ENCODE peak calls at places on chromosomes 3 and 15, in five cellular contexts. One of them, this sample, is unnamed.

GRCh38 chr3:141407043-141407442 is 38.7 kb downstream of the ZBTB38 start:
- DNase-seq in sigmoid colon: peak; percentile 93
- DNase-seq in thyroid gland: peak; percentile 32
- DNase-seq in ovary: peak; percentile 73
- DNase-seq in Peyer's patch: no peak
- DNase-seq in this sample: no peak

GRCh38 chr3:63051920-63052319 is 176.7 kb upstream of the CADPS start:
- DNase-seq in sigmoid colon: no peak
- DNase-seq in thyroid gland: no peak
- DNase-seq in ovary: no peak
- DNase-seq in Peyer's patch: no peak
- DNase-seq in this sample: no peak

GRCh38 chr3:58085616-58086015 is 77.4 kb downstream of the FLNB start:
- DNase-seq in sigmoid colon: peak; percentile 34
- DNase-seq in thyroid gland: peak; percentile 45
- DNase-seq in ovary: no peak
- DNase-seq in Peyer's patch: no peak
- DNase-seq in this sample: no peak

GRCh38 chr3:87706176-87706575 is 352.6 kb downstream of the CGGBP1 start:
- DNase-seq in sigmoid colon: no peak
- DNase-seq in thyroid gland: no peak
- DNase-seq in ovary: no peak
- DNase-seq in Peyer's patch: no peak
- DNase-seq in this sample: no peak

GRCh38 chr3:51622868-51623267 is 48.2 kb upstream of the TEX264 start:
- DNase-seq in sigmoid colon: no peak
- DNase-seq in thyroid gland: no peak
- DNase-seq in ovary: no peak
- DNase-seq in Peyer's patch: no peak
- DNase-seq in this sample: no peak

GRCh38 chr3:119643528-119643927 is 16.9 kb downstream of the POPDC2 start:
- DNase-seq in sigmoid colon: no peak
- DNase-seq in thyroid gland: no peak
- DNase-seq in ovary: no peak
- DNase-seq in Peyer's patch: no peak
- DNase-seq in this sample: no peak

GRCh38 chr3:117618462-117618861 is 908.9 kb downstream of the TUSC7 start:
- DNase-seq in sigmoid colon: no peak
- DNase-seq in thyroid gland: peak; percentile 14
- DNase-seq in ovary: no peak
- DNase-seq in Peyer's patch: no peak
- DNase-seq in this sample: no peak

GRCh38 chr15:70466895-70467529 is 296.3 kb downstream of the UACA start:
- DNase-seq in sigmoid colon: peak; percentile 75
- DNase-seq in thyroid gland: peak; percentile 60
- DNase-seq in ovary: peak; percentile 54
- DNase-seq in Peyer's patch: peak; percentile 63
- DNase-seq in this sample: no peak

GRCh38 chr3:12934431-12934830 is 93.1 kb upstream of the RPL32 start:
- DNase-seq in sigmoid colon: peak; percentile 89
- DNase-seq in thyroid gland: peak; percentile 72
- DNase-seq in ovary: peak; percentile 75
- DNase-seq in Peyer's patch: no peak
- DNase-seq in this sample: no peak

GRCh38 chr15:69974321-69974720 is 123.4 kb downstream of the TLE3 start:
- DNase-seq in sigmoid colon: no peak
- DNase-seq in thyroid gland: no peak
- DNase-seq in ovary: no peak
- DNase-seq in Peyer's patch: no peak
- DNase-seq in this sample: no peak

GRCh38 chr15:73362900-73363299 is 5.9 kb downstream of the HCN4 start:
- DNase-seq in sigmoid colon: no peak
- DNase-seq in thyroid gland: no peak
- DNase-seq in ovary: no peak
- DNase-seq in Peyer's patch: no peak
- DNase-seq in this sample: no peak

GRCh38 chr3:123799544-123800351 is 84.4 kb downstream of the MYLK start:
- DNase-seq in sigmoid colon: no peak
- DNase-seq in thyroid gland: peak; percentile 2
- DNase-seq in ovary: no peak
- DNase-seq in Peyer's patch: no peak
- DNase-seq in this sample: no peak

GRCh38 chr15:75725021-75725718 is 12.5 kb upstream of the CSPG4 start:
- DNase-seq in sigmoid colon: peak; percentile 62
- DNase-seq in thyroid gland: no peak
- DNase-seq in ovary: no peak
- DNase-seq in Peyer's patch: no peak
- DNase-seq in this sample: no peak

GRCh38 chr3:37701729-37702128 is 160.0 kb upstream of the CTDSPL start:
- DNase-seq in sigmoid colon: no peak
- DNase-seq in thyroid gland: no peak
- DNase-seq in ovary: no peak
- DNase-seq in Peyer's patch: no peak
- DNase-seq in this sample: no peak

GRCh38 chr15:31268108-31268501 is 58.5 kb upstream of the KLF13 start:
- DNase-seq in sigmoid colon: peak; percentile 57
- DNase-seq in thyroid gland: peak; percentile 76
- DNase-seq in ovary: peak; percentile 3
- DNase-seq in Peyer's patch: no peak
- DNase-seq in this sample: peak; percentile 55
- H3K4me1 ChIP-seq in sigmoid colon: no peaks in the 10 kb centered on the region
- H3K4me1 ChIP-seq in thyroid gland: peaks cover 38% of the 10 kb centered on the region
- H3K4me1 ChIP-seq in ovary: no peaks in the 10 kb centered on the region
- H3K4me1 ChIP-seq in Peyer's patch: peaks cover 43% of the 10 kb centered on the region
- H3K4me1 ChIP-seq in this sample: peaks cover 30% of the 10 kb centered on the region

GRCh38 chr15:88463870-88464532 is 3.2 kb downstream of the MRPL46 start:
- DNase-seq in sigmoid colon: no peak
- DNase-seq in thyroid gland: no peak
- DNase-seq in ovary: no peak
- DNase-seq in Peyer's patch: no peak
- DNase-seq in this sample: no peak

GRCh38 chr15:88465633-88466219 is 1.5 kb downstream of the MRPL46 start:
- DNase-seq in sigmoid colon: no peak
- DNase-seq in thyroid gland: no peak
- DNase-seq in ovary: no peak
- DNase-seq in Peyer's patch: no peak
- DNase-seq in this sample: peak; percentile 25

GRCh38 chr15:88469321-88469720 is 1.8 kb downstream of the MRPS11 start:
- DNase-seq in sigmoid colon: no peak
- DNase-seq in thyroid gland: no peak
- DNase-seq in ovary: no peak
- DNase-seq in Peyer's patch: no peak
- DNase-seq in this sample: no peak

GRCh38 chr15:88467935-88468528 is 524 bp downstream of the MRPS11 start:
- DNase-seq in sigmoid colon: no peak
- DNase-seq in thyroid gland: no peak
- DNase-seq in ovary: no peak
- DNase-seq in Peyer's patch: no peak
- DNase-seq in this sample: peak; percentile 86

DNA sequence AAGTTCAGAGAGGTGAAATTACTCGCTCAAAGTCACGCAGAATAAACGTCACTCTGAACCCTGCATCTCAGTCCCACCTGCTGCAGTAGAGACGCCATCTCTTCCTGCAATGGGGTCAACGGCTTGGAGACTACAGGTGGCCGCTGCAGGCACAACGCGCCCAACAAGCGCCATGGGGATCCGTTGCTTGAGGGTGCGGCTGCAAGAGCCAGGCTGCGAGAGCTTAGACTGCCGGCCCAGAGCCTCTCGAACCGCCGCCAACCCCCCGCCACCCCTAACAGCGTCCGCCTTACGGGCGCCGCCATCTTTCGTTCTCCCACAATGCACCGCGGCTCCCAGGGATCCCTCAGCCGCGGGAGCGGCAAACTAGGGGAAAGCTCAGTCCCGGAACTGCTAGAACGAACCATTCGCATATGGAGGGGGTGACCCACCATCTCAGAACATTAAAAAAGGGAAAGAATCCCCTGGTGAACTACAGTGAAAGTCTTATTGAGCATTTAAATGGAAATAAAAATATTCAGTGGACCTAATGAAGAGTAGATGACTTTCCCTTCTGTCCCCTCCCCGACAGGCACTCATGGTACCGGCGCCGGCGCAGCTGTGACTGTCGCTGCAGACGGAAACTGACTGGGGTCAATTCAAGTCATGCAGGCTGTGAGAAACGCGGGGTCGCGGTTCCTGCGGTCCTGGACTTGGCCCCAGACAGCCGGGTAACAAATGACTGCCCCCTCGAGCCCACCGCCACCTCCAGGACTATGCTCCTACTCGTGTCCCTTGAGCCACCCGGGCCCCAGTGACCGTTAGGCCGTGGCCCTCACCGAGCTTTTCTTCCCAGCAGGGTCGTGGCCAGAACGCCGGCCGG is at the start of the genes MRPL46 and MRPS11:
- DNase-seq in sigmoid colon: peak; percentile 91
- DNase-seq in thyroid gland: peak; percentile 89
- DNase-seq in ovary: peak; percentile 87
- DNase-seq in Peyer's patch: peak; percentile 85
- DNase-seq in this sample: peak; percentile 90
- TF ChIP-seq POLR2A in sigmoid colon: no peak
- TF ChIP-seq POLR2A in thyroid gland: no peak
- TF ChIP-seq POLR2A in ovary: peak; percentile 20
- TF ChIP-seq POLR2A in Peyer's patch: no peak
- TF ChIP-seq POLR2A in this sample: no peak

DNA sequence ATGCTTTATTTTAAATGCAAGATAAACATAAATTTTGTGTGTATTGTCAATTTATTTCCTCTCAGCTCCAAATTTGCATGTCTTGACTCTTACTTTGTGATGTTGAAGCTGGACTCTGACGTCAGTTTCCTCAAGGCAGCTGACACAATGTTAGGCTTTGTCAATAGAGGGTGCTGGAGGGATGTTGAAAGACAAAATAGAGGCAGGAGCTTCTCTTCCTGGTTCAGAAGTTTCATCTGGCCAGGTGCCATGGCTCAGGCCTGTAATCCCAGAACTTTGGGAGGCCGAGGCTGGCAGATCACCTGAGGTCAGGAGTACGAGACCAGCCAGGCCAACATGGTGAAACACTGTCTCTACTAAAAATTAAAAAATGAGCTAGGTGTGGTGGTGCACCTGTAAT is 408.6 kb downstream of the GBE1 start:
- DNase-seq in sigmoid colon: no peak
- DNase-seq in thyroid gland: no peak
- DNase-seq in ovary: no peak
- DNase-seq in Peyer's patch: no peak
- DNase-seq in this sample: no peak
- TF ChIP-seq CTCF in sigmoid colon: no peak
- TF ChIP-seq CTCF in thyroid gland: no peak
- TF ChIP-seq CTCF in ovary: no peak
- TF ChIP-seq CTCF in Peyer's patch: no peak
- TF ChIP-seq CTCF in this sample: no peak

GRCh38 chr3:149585401-149585726 is 72.5 kb downstream of the WWTR1 start:
- DNase-seq in sigmoid colon: no peak
- DNase-seq in thyroid gland: no peak
- DNase-seq in ovary: no peak
- DNase-seq in Peyer's patch: no peak
- DNase-seq in this sample: no peak
- H3K4me1 ChIP-seq in sigmoid colon: no peaks in the 10 kb centered on the region
- H3K4me1 ChIP-seq in thyroid gland: peaks cover 41% of the 10 kb centered on the region
- H3K4me1 ChIP-seq in ovary: peaks cover 17% of the 10 kb centered on the region
- H3K4me1 ChIP-seq in Peyer's patch: peaks cover 7% of the 10 kb centered on the region
- H3K4me1 ChIP-seq in this sample: peaks cover 74% of the 10 kb centered on the region

DNA sequence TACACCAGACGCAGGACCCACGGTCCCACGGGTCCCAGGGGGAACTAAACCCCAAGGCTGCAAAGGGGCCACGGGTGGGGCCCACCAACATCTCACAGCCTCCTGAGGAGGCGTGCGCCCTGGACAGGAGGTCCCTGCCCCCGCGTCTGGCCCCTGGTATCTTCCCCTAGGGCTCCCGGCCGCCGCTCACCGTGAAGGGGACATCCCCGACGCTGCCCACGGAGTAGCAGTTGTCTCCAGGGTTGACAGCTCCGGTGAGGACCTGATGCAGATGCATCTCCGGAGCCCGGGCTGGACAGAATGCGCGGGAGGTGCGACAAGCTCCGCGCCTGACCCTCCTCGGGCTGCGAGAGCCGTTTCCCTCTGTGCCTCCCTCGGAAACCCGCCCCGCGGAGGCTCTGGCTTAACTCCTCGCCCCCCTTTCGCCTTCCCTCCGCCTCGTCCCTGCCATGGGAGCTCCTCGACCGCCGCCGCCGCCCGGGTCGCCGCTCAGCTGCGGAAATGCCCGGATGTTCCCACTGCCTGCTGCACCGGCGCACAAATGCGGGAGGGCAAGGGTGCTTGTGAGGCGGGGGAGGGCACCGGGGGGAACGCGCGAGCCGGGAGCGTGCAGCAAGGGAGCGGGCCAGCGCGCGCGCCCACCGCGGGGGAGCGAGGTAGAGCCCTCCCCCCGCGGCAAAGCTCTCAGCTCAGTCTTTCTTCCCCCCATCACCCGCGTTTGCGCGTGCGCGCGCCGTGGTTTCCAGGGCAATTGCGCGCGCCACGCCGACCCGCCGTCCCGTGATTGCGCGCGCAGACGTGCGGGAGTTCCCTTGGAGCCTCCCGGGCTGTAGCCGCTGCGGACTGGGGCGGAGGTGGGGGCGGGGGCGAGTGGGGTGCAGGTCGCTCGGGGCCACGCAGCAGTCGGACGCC is at the start of gene DMXL2:
- DNase-seq in sigmoid colon: peak; percentile 93
- DNase-seq in thyroid gland: peak; percentile 87
- DNase-seq in ovary: peak; percentile 81
- DNase-seq in Peyer's patch: peak; percentile 50
- DNase-seq in this sample: no peak
- TF ChIP-seq POLR2A in sigmoid colon: no peak
- TF ChIP-seq POLR2A in thyroid gland: no peak
- TF ChIP-seq POLR2A in ovary: no peak
- TF ChIP-seq POLR2A in Peyer's patch: peak; percentile 25
- TF ChIP-seq POLR2A in this sample: no peak

DNA sequence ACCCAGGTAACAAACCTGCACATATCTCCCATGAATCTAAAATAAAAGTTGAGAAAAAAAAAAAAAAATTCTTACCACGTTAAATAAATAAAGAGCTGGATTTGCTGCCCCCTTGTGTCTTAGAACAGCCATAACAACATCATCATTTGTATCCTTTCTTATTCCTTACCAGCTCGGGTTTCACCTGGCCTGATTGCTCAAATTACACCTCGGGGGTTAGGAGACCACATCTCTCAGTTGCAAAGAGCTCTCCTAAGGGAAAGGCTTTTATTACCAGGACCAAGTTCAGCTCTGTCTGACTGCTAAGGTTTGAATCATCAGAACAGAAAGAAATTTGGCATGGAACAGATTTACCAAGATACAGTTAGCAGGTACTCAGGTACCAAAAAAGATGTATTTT is 25.8 kb upstream of the RPL39L start:
- DNase-seq in sigmoid colon: no peak
- DNase-seq in thyroid gland: peak; percentile 26
- DNase-seq in ovary: peak; percentile 19
- DNase-seq in Peyer's patch: peak; percentile 28
- DNase-seq in this sample: no peak
- TF ChIP-seq CTCF in sigmoid colon: peak; percentile 72
- TF ChIP-seq CTCF in thyroid gland: peak; percentile 69
- TF ChIP-seq CTCF in ovary: peak; percentile 27
- TF ChIP-seq CTCF in Peyer's patch: peak; percentile 52
- TF ChIP-seq CTCF in this sample: peak; percentile 58

DNA sequence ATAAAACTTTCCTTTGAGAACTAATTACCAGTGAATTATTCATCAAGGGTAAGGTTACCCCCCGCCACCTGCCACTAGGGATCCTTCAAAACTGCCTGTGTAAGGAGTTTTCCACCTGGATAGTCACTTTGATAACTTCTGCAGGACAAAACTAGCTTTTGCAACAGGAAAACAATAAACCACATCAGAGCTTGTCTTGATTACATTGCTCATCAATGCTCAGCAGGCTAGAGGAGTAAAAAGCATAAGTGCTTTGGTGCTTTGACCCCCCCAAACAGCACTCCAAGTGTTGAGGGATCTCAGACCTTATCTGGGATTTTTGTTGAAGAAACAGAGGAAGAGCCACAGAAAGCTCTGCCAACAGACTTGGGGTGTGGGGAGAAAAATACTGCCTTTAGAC is 10.8 kb upstream of the PHLDB2 start:
- DNase-seq in sigmoid colon: no peak
- DNase-seq in thyroid gland: no peak
- DNase-seq in ovary: no peak
- DNase-seq in Peyer's patch: no peak
- DNase-seq in this sample: no peak
- H3K4me1 ChIP-seq in sigmoid colon: no peaks in the 10 kb centered on the region
- H3K4me1 ChIP-seq in thyroid gland: no peaks in the 10 kb centered on the region
- H3K4me1 ChIP-seq in ovary: no peaks in the 10 kb centered on the region
- H3K4me1 ChIP-seq in Peyer's patch: no peaks in the 10 kb centered on the region
- H3K4me1 ChIP-seq in this sample: peaks cover 12% of the 10 kb centered on the region